ENCODE peak calls at places on chromosomes 6 and 20, in six cellular contexts. I, M, U, K, X and Y are unnamed samples.

GRCh38 chr6:167660944-167661343 is 165.8 kb upstream of the AFDN start:
- DNase-seq in I (no peak), X (no peak), U (no peak), M (no peak), K (no peak), Y (no peak)

GRCh38 chr6:15327271-15327670 is 81.4 kb downstream of the JARID2 start:
- DNase-seq in I (no peak), M (peak), U (peak), X (peak), K (no peak), Y (no peak)

GRCh38 chr20:1278323-1278660 is 12.2 kb downstream of the SNPH start:
- DNase-seq in M (no peak), U (no peak), I (no peak), K (no peak), X (no peak), Y (no peak)

GRCh38 chr20:24732599-24732998 is 216.5 kb upstream of the CST7 start:
- DNase-seq in U (peak), M (no peak), K (no peak), X (no peak), I (no peak), Y (no peak)

GRCh38 chr20:3563548-3564177 is 92.8 kb downstream of the ATRN start:
- DNase-seq in U (no peak), X (peak), I (peak), K (peak), M (peak), Y (peak)

GRCh38 chr6:27049863-27050781 is 197.4 kb upstream of the PRSS16 start:
- DNase-seq in X (no peak), I (no peak), U (no peak), M (no peak), K (no peak), Y (no peak)

GRCh38 chr6:31738048-31738979 is 1.5 kb upstream of the MSH5 start:
- DNase-seq in K (peak), X (peak), I (peak), U (no peak), M (no peak), Y (no peak)

GRCh38 chr20:58552366-58552934 is 37.3 kb upstream of the APCDD1L start:
- DNase-seq in I (no peak), U (peak), K (no peak), M (no peak), X (no peak), Y (no peak)

GRCh38 chr6:10558575-10558974 is 37.4 kb downstream of the GCNT2 start:
- DNase-seq in I (no peak), U (no peak), X (no peak), K (no peak), M (no peak), Y (no peak)

GRCh38 chr20:49914310-49915117 is 815 bp downstream of the SPATA2 start:
- DNase-seq in X (no peak), I (no peak), K (no peak), U (no peak), M (no peak), Y (no peak)

GRCh38 chr6:156775717-156776116 is 1.5 kb upstream of the ARID1B start:
- DNase-seq in K (no peak), I (no peak), U (no peak), X (no peak), M (no peak), Y (no peak)

GRCh38 chr6:107618672-107619071 is 128.8 kb downstream of the SOBP start:
- DNase-seq in K (peak), X (no peak), I (no peak), U (no peak), M (no peak), Y (no peak)

GRCh38 chr20:2364014-2364413 is 16.7 kb upstream of the TGM6 start:
- DNase-seq in M (no peak), I (no peak), X (no peak), K (no peak), U (no peak), Y (no peak)

GRCh38 chr20:9634327-9634726 is 119.9 kb downstream of the LAMP5 start:
- DNase-seq in U (no peak), X (no peak), I (no peak), M (no peak), K (no peak), Y (no peak)

GRCh38 chr6:119443993-119444641 is 94.6 kb upstream of the MAN1A1 start:
- DNase-seq in M (no peak), X (no peak), K (no peak), I (no peak), U (no peak), Y (no peak)

GRCh38 chr20:51220293-51220706 is 197.4 kb upstream of the KCNG1 start:
- DNase-seq in X (peak), M (no peak), I (peak), U (peak), K (no peak), Y (peak)

GRCh38 chr6:26470643-26471042 is 12.9 kb downstream of the BTN2A1 start:
- DNase-seq in M (no peak), U (no peak), I (no peak), X (no peak), K (no peak), Y (no peak)

GRCh38 chr20:43941476-43942212 is 27.0 kb downstream of the TOX2 start:
- DNase-seq in K (no peak), I (no peak), U (no peak), X (no peak), M (no peak), Y (no peak)

GRCh38 chr6:99349620-99350141 is at the start of gene FAXC:
- DNase-seq in X (peak), K (no peak), I (peak), M (peak), U (peak), Y (no peak)
- TF ChIP-seq ZNF274 in X (no peak), K (no peak), I (no peak), M (no peak), U (no peak), Y (no peak)

GRCh38 chr6:43247115-43247999 is 4.1 kb downstream of the TTBK1 start:
- DNase-seq in X (peak), U (no peak), K (no peak), I (peak), M (peak), Y (peak)

GRCh38 chr6:43248791-43249190 is 5.5 kb downstream of the TTBK1 start:
- DNase-seq in U (no peak), I (no peak), K (no peak), X (no peak), M (no peak), Y (no peak)

GRCh38 chr6:43250992-43251373 is 7.7 kb downstream of the TTBK1 start:
- DNase-seq in K (no peak), M (no peak), X (no peak), I (no peak), U (no peak), Y (no peak)

GRCh38 chr6:43246301-43247114 is 3.2 kb downstream of the TTBK1 start:
- DNase-seq in X (peak), M (peak), U (peak), I (peak), K (no peak), Y (peak)

GRCh38 chr6:43248107-43248506 is 4.8 kb downstream of the TTBK1 start:
- DNase-seq in M (no peak), I (no peak), U (no peak), K (no peak), X (no peak), Y (no peak)
- H3K4me3 ChIP-seq in M (no peak), I (no peak), U (peak), K (peak), X (no peak), Y (no peak)

DNA sequence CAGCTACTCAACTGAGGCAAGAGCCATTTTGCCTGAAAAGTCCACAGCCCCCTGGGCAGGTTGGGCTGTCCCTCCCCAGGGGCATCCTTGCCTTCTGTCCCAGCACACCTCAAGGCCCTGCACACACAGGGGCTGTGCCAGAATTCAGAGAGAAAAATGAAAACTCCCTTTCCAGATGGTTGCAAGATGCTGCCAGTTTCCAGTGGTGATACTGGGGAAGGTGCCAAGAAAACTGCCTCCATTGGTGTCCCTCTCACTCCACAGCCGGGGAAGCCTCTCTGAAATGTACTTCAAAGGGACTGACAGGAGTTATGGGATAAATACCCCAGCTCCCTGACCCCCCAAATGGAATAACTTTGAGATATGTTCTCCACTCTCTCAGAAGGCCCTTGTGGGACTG is 154.2 kb upstream of the MAFB start:
- DNase-seq in X (no peak), U (no peak), M (no peak), K (no peak), I (no peak), Y (no peak)
- TF ChIP-seq ZNF274 in X (no peak), U (no peak), M (no peak), K (no peak), I (no peak), Y (no peak)

GRCh38 chr20:16106191-16106849 is 466.9 kb downstream of the KIF16B start:
- DNase-seq in K (no peak), I (peak), U (no peak), X (no peak), M (no peak), Y (no peak)
- H3K4me3 ChIP-seq in K (no peak), I (no peak), U (no peak), X (no peak), M (no peak), Y (no peak)

GRCh38 chr6:152981219-152981618 is 1.6 kb downstream of the FBXO5 start:
- DNase-seq in M (no peak), X (no peak), I (no peak), U (no peak), K (no peak), Y (no peak)

GRCh38 chr6:152982768-152983636 is at the start of gene FBXO5:
- DNase-seq in X (peak), K (peak), U (peak), M (peak), I (peak), Y (peak)

GRCh38 chr6:152980656-152981055 is 2.2 kb downstream of the FBXO5 start:
- DNase-seq in X (no peak), K (no peak), I (no peak), M (no peak), U (no peak), Y (no peak)

GRCh38 chr6:152983637-152984386 is 971 bp upstream of the FBXO5 start:
- DNase-seq in M (peak), X (no peak), K (peak), U (peak), I (peak), Y (peak)

DNA sequence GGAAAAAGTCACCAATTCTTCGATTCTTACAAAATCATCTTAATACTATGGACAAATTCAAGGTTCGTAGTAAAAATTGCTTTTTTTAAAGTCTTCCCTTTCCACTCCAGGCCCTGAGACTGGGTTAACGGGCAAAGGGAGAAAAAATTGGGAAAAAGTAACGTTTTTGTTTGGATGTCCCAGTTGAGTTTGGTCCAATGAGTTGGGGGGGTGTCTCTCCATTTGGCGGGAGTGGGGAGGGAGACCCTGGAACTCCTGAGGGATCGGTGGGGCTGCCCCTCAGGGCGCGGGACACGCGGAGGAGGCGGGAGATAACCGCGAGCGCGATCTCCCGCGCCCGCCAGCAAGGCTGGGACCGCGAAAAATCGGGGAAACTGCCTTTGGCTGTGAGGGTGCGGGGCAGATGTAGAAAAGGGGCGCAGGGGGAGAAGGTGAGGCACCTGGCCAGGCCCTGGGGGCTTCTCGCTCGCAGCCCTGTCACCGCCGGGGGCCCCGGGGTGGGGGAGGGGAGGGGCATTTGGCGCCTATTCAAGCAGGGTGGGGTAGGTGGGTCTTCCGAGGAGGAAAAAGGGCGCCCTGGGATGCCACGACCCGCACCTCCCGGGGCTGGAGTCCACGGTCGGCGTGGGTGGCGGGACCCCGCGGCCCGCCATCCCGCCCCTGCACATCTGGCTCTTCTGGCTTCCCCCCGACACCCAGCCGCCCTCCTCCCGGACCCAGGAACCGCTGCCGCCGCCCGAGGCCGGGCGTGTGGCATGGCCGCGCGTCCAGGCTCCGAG is 663 bp downstream of the FBXO5 start:
- DNase-seq in U (peak), I (no peak), X (peak), K (no peak), M (no peak), Y (no peak)
- TF ChIP-seq ZNF274 in U (no peak), I (no peak), X (no peak), K (no peak), M (no peak), Y (no peak)

GRCh38 chr6:159116343-159116742 is 52.9 kb upstream of the FNDC1 start:
- DNase-seq in M (no peak), X (no peak), U (no peak), K (no peak), I (no peak), Y (no peak)
- H3K4me3 ChIP-seq in M (no peak), X (no peak), U (no peak), K (no peak), I (no peak), Y (no peak)

GRCh38 chr6:109768485-109768884 is 77.4 kb downstream of the FIG4 start:
- DNase-seq in M (no peak), U (no peak), K (no peak), I (no peak), X (no peak), Y (no peak)
- TF ChIP-seq ZNF274 in M (no peak), U (no peak), K (no peak), I (no peak), X (no peak), Y (no peak)

DNA sequence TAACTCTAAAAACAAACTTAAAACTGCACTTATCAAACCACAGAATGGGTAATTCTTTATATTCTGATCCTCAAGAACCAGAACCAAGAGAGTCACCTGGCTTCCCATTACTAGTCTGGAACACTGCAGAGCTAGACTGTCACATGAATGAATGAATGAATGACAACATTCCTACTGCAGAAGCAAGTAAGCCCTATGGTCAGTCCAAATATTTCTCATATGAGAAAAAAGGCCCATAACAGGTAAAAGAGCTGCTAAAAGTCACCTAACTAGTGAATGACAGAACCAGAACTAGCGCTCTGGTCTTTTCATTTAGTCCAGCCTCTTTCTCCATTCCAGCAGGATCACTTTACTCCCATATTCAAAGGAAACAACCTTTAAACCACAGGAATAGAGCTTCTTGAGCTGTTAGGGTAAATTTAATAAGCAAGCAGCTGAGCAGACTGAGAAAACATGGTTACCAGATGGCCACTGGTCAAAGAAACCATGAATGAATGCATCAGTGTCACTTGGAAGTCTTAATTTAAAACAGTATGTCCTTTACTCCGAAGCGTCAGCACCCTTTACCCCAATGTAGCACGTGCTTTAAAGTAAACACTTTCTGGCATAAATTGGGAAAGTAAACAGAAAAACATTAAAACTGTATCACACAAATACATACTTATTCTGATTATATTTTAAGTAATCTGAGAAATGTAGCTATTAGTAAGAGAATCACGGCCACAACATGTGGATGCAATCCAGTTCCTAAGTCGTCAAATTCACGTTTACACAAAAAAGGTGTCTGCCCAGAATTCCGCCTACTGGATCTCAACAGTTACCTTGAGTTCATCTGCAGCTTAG is 1.4 kb downstream of the PREP start:
- DNase-seq in I (no peak), X (no peak), U (no peak), M (no peak), K (no peak), Y (no peak)
- H3K4me3 ChIP-seq in I (peak), X (peak), U (peak), M (peak), K (peak), Y (peak)

GRCh38 chr6:137389150-137389664 is 105.0 kb downstream of the OLIG3 start:
- DNase-seq in I (no peak), M (no peak), X (no peak), K (peak), U (no peak), Y (no peak)
- TF ChIP-seq ZNF274 in I (no peak), M (no peak), X (no peak), K (no peak), U (no peak), Y (no peak)

GRCh38 chr20:35842361-35842760 is 70.5 kb downstream of the PHF20 start:
- DNase-seq in U (no peak), K (no peak), I (no peak), X (no peak), M (no peak), Y (no peak)
- H3K4me3 ChIP-seq in U (no peak), K (no peak), I (no peak), X (no peak), M (no peak), Y (no peak)